ENCODE peak calls at places on chromosomes 3 and 15, in seven cellular contexts. L, V, S, R, D, E and O are unnamed samples.

GRCh38 chr3:147410518-147411234 is 1.5 kb downstream of the ZIC1 start:
- DNase-seq in D (no peak), S (peak), R (no peak), L (peak), E (no peak), V (no peak), O (no peak)

GRCh38 chr3:153394017-153394416 is 232.0 kb downstream of the RAP2B start:
- DNase-seq in S (no peak), R (no peak), L (no peak), D (no peak), V (no peak), E (no peak), O (no peak)

GRCh38 chr3:4581905-4582611 is 88.9 kb downstream of the ITPR1 start:
- DNase-seq in D (no peak), L (no peak), E (no peak), V (no peak), S (no peak), R (no peak), O (no peak)

GRCh38 chr3:64385256-64385655 is 160.0 kb upstream of the PRICKLE2 start:
- DNase-seq in E (no peak), D (no peak), R (no peak), V (no peak), L (no peak), S (no peak), O (no peak)

GRCh38 chr15:63915888-63916731 is 82.4 kb upstream of the HERC1 start:
- DNase-seq in D (peak), E (no peak), R (no peak), S (no peak), L (peak), V (no peak), O (no peak)

GRCh38 chr3:129121016-129121791 is 400 bp downstream of the RAB43 start:
- DNase-seq in L (peak), D (no peak), R (peak), V (no peak), E (no peak), S (no peak), O (no peak)

GRCh38 chr3:13078158-13078905 is 5.1 kb upstream of the IQSEC1 start:
- DNase-seq in S (no peak), D (no peak), R (no peak), E (no peak), L (no peak), V (no peak), O (no peak)

GRCh38 chr3:177089901-177090300 is 107.4 kb downstream of the TBL1XR1 start:
- DNase-seq in E (no peak), D (no peak), V (no peak), S (no peak), L (no peak), R (no peak), O (no peak)

GRCh38 chr3:46284981-46285683 is 42.9 kb downstream of the CCR3 start:
- DNase-seq in D (peak), E (no peak), L (no peak), S (no peak), V (no peak), R (no peak), O (no peak)

DNA sequence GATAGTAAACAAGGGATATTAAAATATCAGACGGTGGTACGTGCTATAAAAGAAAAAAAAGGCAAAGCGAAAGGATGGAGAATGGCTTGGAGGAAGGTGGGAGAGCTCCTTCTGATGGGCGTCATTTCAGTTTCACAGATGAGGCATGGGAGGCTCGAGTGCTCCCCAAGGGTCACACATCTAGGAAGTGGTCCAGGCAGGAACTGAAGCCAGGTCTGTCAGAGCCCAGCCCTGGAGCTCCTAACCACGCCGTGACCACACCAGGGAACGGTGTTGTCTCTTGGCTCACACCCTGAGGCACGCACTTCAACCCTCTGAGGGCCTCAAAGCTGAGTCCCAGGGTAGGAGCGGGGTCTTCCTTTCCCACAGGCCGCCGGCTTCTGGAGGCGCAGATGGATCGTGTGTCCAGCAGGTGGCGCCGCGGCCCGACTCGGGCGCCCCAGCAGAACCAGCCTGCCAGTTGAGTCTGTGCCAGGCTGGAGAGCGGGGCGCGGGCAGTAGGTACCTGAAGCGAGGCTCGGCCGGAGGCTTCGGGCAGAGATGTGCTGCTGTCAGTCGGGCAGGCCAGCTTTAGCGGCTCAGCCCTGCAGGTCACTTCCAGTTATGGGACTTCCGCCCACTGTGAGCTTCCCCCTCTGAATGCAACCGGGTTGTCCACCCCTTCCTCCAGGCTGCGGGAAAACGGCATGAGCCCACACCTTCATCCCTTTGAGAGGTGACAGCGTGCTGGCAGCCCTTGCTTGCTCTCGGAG is 68.1 kb downstream of the SLC6A1 start:
- DNase-seq in S (peak), V (no peak), R (peak), D (peak), E (peak), L (peak), O (peak)
- H3K4me3 ChIP-seq in S (peak), V (no peak), R (no peak), D (peak), E (no peak), L (no peak), O (no peak)

DNA sequence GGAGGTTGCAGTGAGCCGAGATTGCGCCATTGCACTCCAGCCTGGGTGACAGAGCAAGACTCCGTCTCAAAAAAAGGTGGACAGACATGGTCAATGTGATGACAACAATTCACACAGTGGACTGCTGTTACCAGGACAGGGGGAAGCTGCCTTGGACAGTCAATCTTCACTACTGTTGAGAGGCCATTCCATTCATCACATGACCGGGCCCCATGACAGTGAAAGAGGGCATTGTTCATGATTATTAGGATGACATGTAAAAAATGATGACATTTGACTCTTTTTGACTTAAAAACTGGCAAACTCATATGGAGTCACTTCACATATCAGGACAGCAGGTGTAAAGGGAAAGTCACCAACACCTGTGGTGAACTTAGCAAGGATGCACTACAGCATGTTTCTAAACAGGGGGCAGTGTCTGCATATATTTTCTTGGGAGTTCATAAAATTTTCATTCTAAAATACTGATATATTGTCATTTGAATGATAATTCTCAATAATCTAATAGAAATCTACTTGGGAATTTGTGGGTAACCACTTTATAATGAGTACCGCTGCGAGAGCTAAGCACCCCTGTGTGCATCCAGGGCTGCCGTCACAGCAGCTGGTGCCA is 34.2 kb upstream of the LDHAL6B start:
- DNase-seq in L (no peak), R (no peak), S (no peak), E (no peak), D (no peak), V (no peak), O (no peak)
- H3K4me3 ChIP-seq in L (no peak), R (no peak), S (no peak), E (no peak), D (no peak), V (no peak), O (no peak)

GRCh38 chr3:39809995-39810595 is 686 bp downstream of the MYRIP start:
- DNase-seq in L (peak), S (no peak), V (no peak), E (peak), D (no peak), R (no peak), O (no peak)

GRCh38 chr3:39811561-39811960 is 2.2 kb downstream of the MYRIP start:
- DNase-seq in D (no peak), E (no peak), S (no peak), V (no peak), L (no peak), R (no peak), O (no peak)

GRCh38 chr3:39812537-39812936 is 3.1 kb downstream of the MYRIP start:
- DNase-seq in L (peak), D (no peak), S (no peak), V (no peak), E (no peak), R (no peak), O (no peak)

GRCh38 chr3:39809181-39809994 is at the start of gene MYRIP:
- DNase-seq in D (peak), L (peak), S (no peak), V (no peak), E (peak), R (no peak), O (peak)

DNA sequence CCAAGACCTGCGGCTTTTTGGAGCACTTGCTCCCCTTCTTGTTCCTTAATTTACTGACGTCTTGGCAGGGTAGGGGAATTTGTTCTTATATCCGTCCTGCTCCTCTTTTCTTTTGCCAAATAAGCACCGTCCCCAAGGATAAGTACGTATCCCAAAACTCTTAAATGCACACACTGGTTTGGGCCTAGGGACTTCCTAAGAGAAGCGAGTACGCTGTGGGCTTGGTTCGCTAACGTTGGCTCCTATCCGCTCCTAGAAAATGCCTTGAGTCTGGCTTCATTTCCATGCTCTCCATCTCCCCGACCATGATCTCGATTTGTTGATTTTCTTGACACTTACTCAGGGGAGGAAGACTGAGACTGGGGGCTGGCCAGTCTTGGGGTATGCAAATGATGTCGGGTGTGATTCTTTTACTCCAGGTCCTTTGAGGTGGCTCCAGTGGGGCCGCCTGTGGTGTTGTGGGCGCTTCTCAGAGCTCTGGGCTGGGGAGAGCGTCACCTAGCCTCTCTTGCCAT is 1.3 kb downstream of the MYRIP start:
- DNase-seq in E (no peak), R (no peak), D (no peak), V (no peak), S (no peak), L (peak), O (no peak)
- H3K4me3 ChIP-seq in E (no peak), R (no peak), D (no peak), V (no peak), S (no peak), L (no peak), O (peak)

GRCh38 chr15:90203473-90203872 is 2.3 kb downstream of the SEMA4B start:
- DNase-seq in V (no peak), D (no peak), L (no peak), R (no peak), S (no peak), E (no peak), O (no peak)
- H3K4me3 ChIP-seq in V (no peak), D (peak), L (no peak), R (no peak), S (no peak), E (no peak), O (no peak)

DNA sequence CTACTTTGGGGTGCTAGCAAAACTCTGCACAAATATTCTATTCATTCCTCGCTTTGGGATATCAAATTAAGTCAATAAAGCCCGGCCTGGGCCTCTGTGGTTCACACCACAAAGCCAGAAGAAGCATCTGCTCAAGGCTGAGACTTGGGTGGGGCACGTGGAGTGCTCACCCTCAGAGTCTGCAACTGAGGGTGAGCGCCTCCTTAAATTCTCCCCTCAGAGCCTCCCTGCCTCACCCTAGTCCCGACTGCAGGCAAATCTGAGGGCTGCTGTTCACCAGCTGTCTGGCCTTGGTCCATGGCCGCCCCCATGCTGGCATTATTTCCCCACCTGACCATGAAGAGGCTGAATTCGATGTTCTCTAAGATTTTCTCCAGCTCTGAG is 1.7 kb upstream of the MEGF11 start:
- DNase-seq in S (no peak), L (no peak), D (no peak), E (no peak), R (no peak), V (no peak), O (no peak)
- H3K4me3 ChIP-seq in S (no peak), L (no peak), D (no peak), E (no peak), R (no peak), V (no peak), O (no peak)

GRCh38 chr3:140019946-140020345 is 85.0 kb downstream of the CLSTN2 start:
- DNase-seq in V (no peak), S (no peak), D (no peak), L (peak), E (no peak), R (no peak), O (no peak)

GRCh38 chr3:140021269-140021668 is 86.3 kb downstream of the CLSTN2 start:
- DNase-seq in D (no peak), R (no peak), V (no peak), E (no peak), L (no peak), S (no peak), O (no peak)

GRCh38 chr3:140023616-140024530 is 88.9 kb downstream of the CLSTN2 start:
- DNase-seq in V (no peak), D (no peak), L (no peak), S (no peak), R (no peak), E (no peak), O (peak)

GRCh38 chr3:140018556-140018955 is 83.6 kb downstream of the CLSTN2 start:
- DNase-seq in S (no peak), V (no peak), L (peak), E (no peak), D (no peak), R (no peak), O (no peak)

DNA sequence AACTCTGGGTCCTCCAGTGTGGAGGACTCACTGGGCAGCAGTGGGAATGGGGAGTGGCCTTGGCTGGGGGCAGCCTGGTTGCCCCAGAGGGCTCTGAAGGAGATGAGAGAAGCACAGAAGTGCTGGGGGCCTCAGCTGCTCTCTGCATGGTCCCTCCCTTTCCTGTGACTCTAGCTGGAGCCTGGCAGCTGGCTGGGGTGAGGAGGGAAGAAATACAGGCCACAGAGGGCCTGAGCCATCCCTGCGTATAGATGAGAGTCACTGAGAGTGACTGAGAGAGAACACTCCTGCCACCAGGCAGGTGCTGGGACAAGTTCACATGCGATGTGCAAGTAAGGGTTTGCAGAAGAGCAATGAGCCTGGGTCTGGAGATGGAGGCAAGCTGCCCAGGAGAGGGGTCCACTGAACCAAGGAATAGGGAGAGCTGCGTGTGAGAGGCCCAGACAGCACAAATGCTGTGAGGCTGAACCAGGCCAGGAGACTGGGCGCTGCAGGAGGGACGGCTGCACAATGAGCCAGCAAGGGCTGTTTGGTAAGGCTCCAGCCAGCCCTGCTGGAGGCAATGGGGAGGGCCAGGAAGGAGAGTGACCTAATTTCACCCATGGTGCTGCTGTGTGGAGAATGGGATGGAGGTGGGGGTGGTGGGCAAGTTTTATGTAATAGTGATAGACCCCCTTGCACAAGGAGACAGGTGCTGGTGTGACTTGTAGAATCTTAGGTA is 87.2 kb downstream of the CLSTN2 start:
- DNase-seq in V (no peak), E (no peak), S (no peak), D (no peak), R (no peak), L (no peak), O (peak)
- H3K4me3 ChIP-seq in V (no peak), E (no peak), S (no peak), D (no peak), R (no peak), L (no peak), O (no peak)